ENCODE peak calls at places on chromosomes 11 and 22, in five cellular contexts. U is A549, V is heart left ventricle, A is sigmoid colon, Z is spleen. N is an unnamed sample. For H3K9me3, the result is how much of the 10 kb centered on the place peaks cover.

GRCh38 chr11:20536784-20537183 is 62.6 kb upstream of the SLC6A5 start:
- DNase-seq in U (no peak), V (no peak), A (no peak), Z (no peak), N (no peak)

GRCh38 chr11:2522636-2523255 is 77.9 kb downstream of the KCNQ1 start:
- DNase-seq in U (no peak), V (peak), A (peak), Z (peak), N (peak)

GRCh38 chr11:110818032-110818687 is 105.9 kb upstream of the ARHGAP20 start:
- DNase-seq in U (no peak), V (no peak), A (no peak), Z (no peak), N (no peak)

GRCh38 chr11:110711776-110712642 is at the start of gene ARHGAP20:
- DNase-seq in U (peak), V (peak), A (peak), Z (peak), N (peak)

GRCh38 chr11:16960250-16960649 is 54.0 kb downstream of the PLEKHA7 start:
- DNase-seq in U (no peak), V (no peak), A (no peak), Z (no peak), N (no peak)

GRCh38 chr11:62011881-62012280 is 44.4 kb upstream of the FTH1 start:
- DNase-seq in U (no peak), V (no peak), A (no peak), Z (peak), N (no peak)

GRCh38 chr11:8206251-8207079 is 37.6 kb upstream of the RIC3 start:
- DNase-seq in U (no peak), V (peak), A (no peak), Z (no peak), N (no peak)

GRCh38 chr11:48062649-48063048 is 82.3 kb downstream of the PTPRJ start:
- DNase-seq in U (no peak), V (no peak), A (no peak), Z (no peak), N (no peak)

GRCh38 chr11:87299041-87299481 is 261.3 kb downstream of the TMEM135 start:
- DNase-seq in U (no peak), V (no peak), A (no peak), Z (no peak), N (no peak)

GRCh38 chr22:40982482-40983385 is 31.6 kb downstream of the RBX1 start:
- DNase-seq in U (no peak), V (no peak), A (no peak), Z (peak), N (no peak)

GRCh38 chr22:50526849-50527801 is 1.7 kb upstream of the SCO2 start:
- DNase-seq in U (peak), V (peak), A (peak), Z (peak), N (peak)

GRCh38 chr11:130585545-130585944 is 137.1 kb downstream of the ADAMTS15 start:
- DNase-seq in U (no peak), V (no peak), A (no peak), Z (no peak), N (no peak)

GRCh38 chr11:60168306-60168705 is 14.6 kb downstream of the MS4A6A start:
- DNase-seq in U (no peak), V (no peak), A (no peak), Z (no peak), N (no peak)

GRCh38 chr11:6737872-6738466 is 33.8 kb downstream of the OR2AG2 start:
- DNase-seq in U (peak), V (no peak), A (no peak), Z (no peak), N (peak)

GRCh38 chr11:75872887-75873416 is 57.9 kb downstream of the UVRAG start:
- DNase-seq in U (no peak), V (no peak), A (no peak), Z (no peak), N (no peak)

GRCh38 chr11:9763301-9763700 is 99.4 kb downstream of the SWAP70 start:
- DNase-seq in U (no peak), V (no peak), A (no peak), Z (no peak), N (no peak)

GRCh38 chr11:118699508-118700220 is 20.2 kb upstream of the TREH start:
- DNase-seq in U (no peak), V (no peak), A (peak), Z (no peak), N (no peak)

GRCh38 chr11:61626580-61627380 is 45.9 kb upstream of the SYT7 start:
- DNase-seq in U (no peak), V (peak), A (no peak), Z (no peak), N (peak)

GRCh38 chr11:17651681-17652080 is 67.7 kb upstream of the MYOD1 start:
- DNase-seq in U (no peak), V (no peak), A (no peak), Z (no peak), N (no peak)

GRCh38 chr11:9060700-9061111 is 30.7 kb downstream of the SCUBE2 start:
- DNase-seq in U (peak), V (no peak), A (no peak), Z (no peak), N (no peak)

GRCh38 chr11:79050784-79051183 is 390.0 kb downstream of the TENM4 start:
- DNase-seq in U (no peak), V (peak), A (no peak), Z (no peak), N (no peak)

GRCh38 chr11:65606876-65607613 is 7.0 kb downstream of the MAP3K11 start:
- DNase-seq in U (peak), V (peak), A (peak), Z (peak), N (peak)

GRCh38 chr11:118939948-118940598 is 14.3 kb upstream of the BCL9L start:
- DNase-seq in U (no peak), V (no peak), A (peak), Z (peak), N (no peak)

GRCh38 chr22:31250740-31251330 is 38.7 kb downstream of the LIMK2 start:
- DNase-seq in U (no peak), V (no peak), A (no peak), Z (no peak), N (no peak)

GRCh38 chr22:44489026-44489425 is 9.0 kb downstream of the RTL6 start:
- DNase-seq in U (no peak), V (no peak), A (no peak), Z (no peak), N (no peak)

GRCh38 chr22:32281092-32281491 is 25.9 kb upstream of the SLC5A4 start:
- DNase-seq in U (peak), V (no peak), A (no peak), Z (no peak), N (no peak)

GRCh38 chr22:22925146-22925794 is 37.7 kb downstream of the IGLL5 start:
- DNase-seq in U (no peak), V (no peak), A (no peak), Z (no peak), N (no peak)

GRCh38 chr22:44777364-44777756 is 25.0 kb downstream of the ARHGAP8 start:
- DNase-seq in U (no peak), V (no peak), A (no peak), Z (no peak), N (no peak)

GRCh38 chr22:46824348-46824909 is 62.0 kb downstream of the TBC1D22A start:
- DNase-seq in U (no peak), V (no peak), A (no peak), Z (no peak), N (no peak)

GRCh38 chr22:46826438-46826837 is 64.0 kb downstream of the TBC1D22A start:
- DNase-seq in U (no peak), V (no peak), A (no peak), Z (no peak), N (no peak)

GRCh38 chr22:46823654-46824053 is 61.2 kb downstream of the TBC1D22A start:
- DNase-seq in U (no peak), V (no peak), A (no peak), Z (no peak), N (no peak)

GRCh38 chr22:46825145-46825544 is 62.7 kb downstream of the TBC1D22A start:
- DNase-seq in U (no peak), V (no peak), A (no peak), Z (no peak), N (no peak)

GRCh38 chr22:46823248-46823647 is 60.8 kb downstream of the TBC1D22A start:
- DNase-seq in U (no peak), V (no peak), A (no peak), Z (no peak), N (no peak)
- H3K9me3 ChIP-seq in U (under half), V (under half), A (under half), Z (under half), N (under half)

DNA sequence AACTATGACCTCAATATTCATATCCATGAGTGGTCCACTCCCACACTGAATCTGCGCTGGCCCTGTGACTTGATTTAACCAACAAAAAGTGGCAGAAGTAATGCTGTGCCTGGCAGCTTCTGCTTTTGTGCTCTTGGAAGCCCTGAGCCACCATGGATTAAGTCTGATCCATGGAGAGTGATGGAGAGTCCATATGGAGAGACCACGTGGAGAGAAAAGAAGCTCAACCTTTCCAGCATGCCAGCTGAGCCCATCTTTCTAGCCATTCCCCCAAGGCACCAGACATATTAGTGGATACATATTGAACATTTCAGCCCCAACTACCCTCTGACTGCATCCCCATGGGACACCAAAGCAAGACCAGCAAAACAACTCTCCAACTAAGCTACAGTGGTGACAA is 16.0 kb downstream of the LRRC55 start:
- DNase-seq in U (no peak), V (no peak), A (no peak), Z (no peak), N (no peak)
- TF ChIP-seq POLR2A in U (no peak), V (no peak), A (no peak), Z (no peak), N (no peak)

GRCh38 chr22:48331691-48332220 is 1495.9 kb downstream of the BRD1 start:
- DNase-seq in U (no peak), V (no peak), A (no peak), Z (no peak), N (no peak)
- H3K9me3 ChIP-seq in U (under half), V (under half), A (under half), Z (under half), N (under half)

GRCh38 chr11:1448166-1448825 is 38.3 kb downstream of the MOB2 start:
- DNase-seq in U (no peak), V (no peak), A (no peak), Z (no peak), N (no peak)
- TF ChIP-seq POLR2A in U (no peak), V (no peak), A (no peak), Z (no peak), N (no peak)

N was measured in adrenal gland.